ENCODE peak calls at places on chromosomes 12 and 14, in ten cellular contexts. G is left ventricle myocardium inferior; M is A549; R is HepG2; B is stomach; E is lung; J is uterus; A is CD4-positive, alpha-beta memory T cell; U is CD8-positive, alpha-beta T cell; W is brain microvascular endothelial cell. O is an unnamed sample.

GRCh38 chr14:33914676-33915516 is 36.0 kb downstream of the EGLN3 start:
- DNase-seq in G (no peak), M (peak; percentile 39), R (no peak), B (peak; percentile 33), E (no peak), J (peak; percentile 40), A (no peak), U (no peak), W (peak; percentile 81), O (no peak)

GRCh38 chr12:109020750-109021380 is at the start of gene SVOP:
- DNase-seq in G (peak; percentile 82), M (peak; percentile 71), R (peak; percentile 63), B (peak; percentile 58), E (peak; percentile 67), J (peak; percentile 28), A (no peak), U (no peak), W (peak; percentile 87), O (peak; percentile 78)

GRCh38 chr12:56086096-56086495 is 6.1 kb downstream of the ERBB3 start:
- DNase-seq in G (no peak), M (no peak), R (no peak), B (peak; percentile 82), E (peak; percentile 70), J (no peak), A (no peak), U (no peak), W (no peak), O (no peak)

GRCh38 chr12:107372229-107372658 is 278.9 kb upstream of the CRY1 start:
- DNase-seq in G (no peak), M (no peak), R (no peak), B (no peak), E (no peak), J (no peak), A (peak; percentile 64), U (peak; percentile 48), W (no peak), O (no peak)

GRCh38 chr14:103232831-103233319 is 101.2 kb upstream of the EIF5 start:
- DNase-seq in G (no peak), M (no peak), R (no peak), B (no peak), E (no peak), J (no peak), A (no peak), U (no peak), W (no peak), O (no peak)

GRCh38 chr14:101187017-101187815 is 283.7 kb upstream of the RTL1 start:
- DNase-seq in G (no peak), M (no peak), R (no peak), B (peak; percentile 13), E (peak; percentile 23), J (peak; percentile 6), A (no peak), U (no peak), W (no peak), O (no peak)

GRCh38 chr14:92564361-92565039 is 50.9 kb downstream of the RIN3 start:
- DNase-seq in G (peak; percentile 36), M (no peak), R (no peak), B (no peak), E (no peak), J (no peak), A (no peak), U (no peak), W (no peak), O (no peak)

GRCh38 chr14:80448267-80448666 is 237.0 kb upstream of the DIO2 start:
- DNase-seq in G (no peak), M (no peak), R (no peak), B (no peak), E (no peak), J (no peak), A (no peak), U (no peak), W (no peak), O (no peak)

GRCh38 chr12:28110329-28110728 is 79.9 kb upstream of the CCDC91 start:
- DNase-seq in G (no peak), M (no peak), R (no peak), B (no peak), E (no peak), J (no peak), A (no peak), U (no peak), W (no peak), O (no peak)

GRCh38 chr12:11753826-11754225 is 104.4 kb downstream of the ETV6 start:
- DNase-seq in G (no peak), M (no peak), R (no peak), B (no peak), E (no peak), J (no peak), A (no peak), U (no peak), W (no peak), O (no peak)

GRCh38 chr12:11754256-11754655 is 104.8 kb downstream of the ETV6 start:
- DNase-seq in G (no peak), M (no peak), R (no peak), B (no peak), E (no peak), J (no peak), A (no peak), U (no peak), W (no peak), O (no peak)

GRCh38 chr12:11749943-11750690 is 100.6 kb downstream of the ETV6 start:
- DNase-seq in G (peak; percentile 26), M (no peak), R (no peak), B (no peak), E (no peak), J (no peak), A (no peak), U (no peak), W (no peak), O (no peak)

GRCh38 chr12:11753151-11753501 is 103.7 kb downstream of the ETV6 start:
- DNase-seq in G (no peak), M (no peak), R (no peak), B (no peak), E (no peak), J (no peak), A (no peak), U (no peak), W (no peak), O (no peak)

DNA sequence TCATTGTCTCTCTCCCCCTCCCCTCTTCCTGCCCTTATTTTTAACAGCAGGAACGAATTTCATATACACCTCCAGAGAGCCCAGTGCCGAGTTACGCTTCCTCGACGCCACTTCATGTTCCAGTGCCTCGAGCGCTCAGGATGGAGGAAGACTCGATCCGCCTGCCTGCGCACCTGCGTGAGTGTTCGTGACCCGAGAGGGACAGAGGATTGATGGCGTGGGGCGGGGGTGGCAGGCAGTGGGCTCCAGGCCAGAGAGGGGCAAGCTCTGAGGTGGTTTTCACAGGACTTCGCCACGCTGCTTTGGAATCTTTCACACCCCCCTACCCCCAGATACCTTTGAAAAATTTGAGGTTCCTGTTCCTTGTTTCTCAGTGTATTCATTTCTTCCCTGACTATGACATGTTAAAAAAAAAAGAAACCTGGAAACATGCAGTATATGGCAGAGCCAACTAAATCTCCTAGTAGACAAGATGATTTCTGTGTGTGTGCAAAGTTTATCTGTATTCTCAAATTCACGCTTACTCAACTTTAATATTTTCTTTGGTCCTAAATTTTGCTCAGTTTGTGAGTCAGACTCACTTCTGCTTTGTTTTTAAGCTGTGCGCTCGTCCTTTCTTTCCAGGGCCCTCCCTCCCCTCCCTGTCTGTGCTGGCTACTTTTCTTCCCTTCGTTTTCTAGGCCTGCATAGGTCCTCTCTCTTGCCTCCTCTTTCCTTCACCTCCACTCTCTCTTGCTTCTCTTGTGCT is 103.1 kb downstream of the ETV6 start:
- DNase-seq in G (no peak), M (no peak), R (no peak), B (no peak), E (no peak), J (no peak), A (no peak), U (no peak), W (no peak), O (no peak)
- H3K27ac ChIP-seq in G (peak overlapping the region; percentile 84), M (no peak overlapping the region), R (no peak overlapping the region), B (peak overlapping the region; percentile 58), E (no peak overlapping the region), J (peak overlapping the region; percentile 88), A (no peak overlapping the region), U (no peak overlapping the region), W (no peak overlapping the region), O (peak overlapping the region; percentile 33)

DNA sequence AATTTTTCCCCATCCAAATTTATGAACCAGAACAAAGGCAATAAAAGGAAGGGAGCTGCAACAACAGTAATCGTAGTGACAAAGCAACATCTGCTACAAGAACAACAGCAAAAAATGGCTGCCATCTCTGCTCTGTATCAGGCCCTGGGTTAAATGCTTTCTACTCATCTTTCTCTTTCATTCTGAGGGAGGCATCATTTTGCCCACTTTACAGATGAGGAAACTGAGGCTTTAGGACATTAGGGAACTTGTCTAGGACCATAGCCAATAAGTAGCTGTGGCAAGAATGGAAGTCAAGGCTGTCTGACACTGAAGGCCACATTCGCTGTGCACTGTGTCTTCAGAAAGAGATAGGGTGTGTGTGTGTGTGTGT is 192.4 kb upstream of the NUDT4 start:
- DNase-seq in G (no peak), M (no peak), R (no peak), B (no peak), E (no peak), J (no peak), A (no peak), U (no peak), W (no peak), O (no peak)
- H3K27ac ChIP-seq in G (peak overlapping the region; percentile 91), M (no peak overlapping the region), R (no peak overlapping the region), B (no peak overlapping the region), E (no peak overlapping the region), J (peak overlapping the region; percentile 68), A (no peak overlapping the region), U (no peak overlapping the region), W (no peak overlapping the region), O (no peak overlapping the region)

DNA sequence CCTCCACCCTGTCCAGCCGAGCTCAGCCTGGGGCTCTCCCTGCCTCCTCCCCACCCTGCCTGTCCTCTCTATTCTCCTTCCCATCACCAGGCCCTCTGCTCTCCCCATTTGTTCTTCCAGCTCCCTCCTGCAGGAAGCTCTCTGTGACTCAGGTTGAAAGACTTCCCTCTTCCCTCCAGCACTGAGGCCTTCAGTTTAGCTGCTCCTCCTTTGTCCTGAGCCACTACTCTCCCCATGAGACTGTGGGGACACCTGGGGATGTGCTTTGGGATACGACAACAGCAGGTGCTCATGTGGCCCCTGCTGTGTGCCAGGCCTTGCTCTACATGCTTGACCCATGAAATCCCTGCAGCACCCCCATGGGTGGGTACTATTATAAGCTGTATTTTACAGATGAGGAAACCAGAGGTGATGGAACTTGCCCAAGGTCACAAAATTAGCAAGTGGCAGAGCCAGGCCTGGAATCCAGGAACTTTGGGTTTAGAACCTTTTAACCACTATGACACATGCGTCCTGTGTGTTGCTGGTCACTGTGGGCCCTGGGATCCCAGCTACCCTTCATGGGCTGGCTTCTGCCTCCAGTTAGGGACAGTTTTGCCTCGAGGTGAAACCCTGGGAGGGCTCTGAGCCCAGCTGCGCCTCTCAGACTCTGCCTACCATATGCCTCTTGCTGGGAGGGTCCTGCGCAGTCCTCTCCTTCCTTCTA is 5.5 kb downstream of the KRT80 start:
- DNase-seq in G (no peak), M (no peak), R (peak; percentile 39), B (no peak), E (no peak), J (no peak), A (no peak), U (no peak), W (peak; percentile 68), O (no peak)
- H3K27ac ChIP-seq in G (no peak overlapping the region), M (peak overlapping the region; percentile 96), R (no peak overlapping the region), B (peak overlapping the region; percentile 59), E (no peak overlapping the region), J (no peak overlapping the region), A (no peak overlapping the region), U (no peak overlapping the region), W (peak overlapping the region; percentile 42), O (no peak overlapping the region)

DNA sequence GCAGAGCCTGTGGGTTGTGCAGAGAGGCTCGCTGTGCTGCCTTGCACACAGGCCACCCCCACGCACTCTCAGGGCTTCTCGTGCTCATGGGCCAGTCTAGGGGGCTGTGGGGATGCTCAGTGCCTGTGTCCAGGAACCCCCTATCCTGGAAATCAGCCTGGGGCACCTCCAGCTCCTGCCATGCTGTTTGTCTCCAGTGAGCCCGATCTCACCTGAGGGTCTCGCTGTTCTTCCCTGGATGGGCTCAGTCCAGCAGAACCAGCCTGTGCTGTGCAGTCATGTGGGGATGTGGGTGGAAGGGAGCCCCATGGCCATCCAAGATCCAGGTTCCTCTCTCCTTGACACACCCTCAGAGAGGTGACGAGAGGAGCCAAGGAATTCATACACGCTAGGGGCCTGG is 26.7 kb downstream of the SERPINA1 start:
- DNase-seq in G (no peak), M (no peak), R (no peak), B (peak; percentile 5), E (no peak), J (no peak), A (no peak), U (no peak), W (no peak), O (no peak)
- H3K27ac ChIP-seq in G (no peak overlapping the region), M (no peak overlapping the region), R (no peak overlapping the region), B (no peak overlapping the region), E (no peak overlapping the region), J (no peak overlapping the region), A (no peak overlapping the region), U (no peak overlapping the region), W (no peak overlapping the region), O (no peak overlapping the region)

O was measured in caudate nucleus.